ENCODE peak calls at places on chromosomes 4 and X, in nine cellular contexts. One of them, this sample, is unnamed.

GRCh38 chrX:54397113-54397512 is 39.3 kb upstream of the WNK3 start:
- DNase-seq in heart right ventricle: no peak
- DNase-seq in astrocyte of the spinal cord: no peak
- DNase-seq in ELR: no peak
- DNase-seq in activated B cell treated with CpG ODN at 0.5 μM for 24 hours: no peak
- DNase-seq in left colon: no peak
- DNase-seq in fibroblast of mammary gland: no peak
- DNase-seq in stimulated activated naive B cell treated with anti-CD40 and anti-IgM and Interleukin-4, amounts not matched to agents 10 μg/mL and 1 μg/mL and 100 μg/mL, for 72 hours: no peak
- DNase-seq in stimulated activated CD4-positive, alpha-beta T cell treated with anti-CD3 and anti-CD28 coated beads, Interleukin-2, amount 100 ng/mL, for 4 hours: no peak
- DNase-seq in this sample: peak; percentile 2

GRCh38 chr4:60216752-60217151 is 983.4 kb upstream of the ADGRL3 start:
- DNase-seq in heart right ventricle: no peak
- DNase-seq in astrocyte of the spinal cord: peak; percentile 47
- DNase-seq in ELR: peak; percentile 22
- DNase-seq in activated B cell treated with CpG ODN at 0.5 μM for 24 hours: no peak
- DNase-seq in left colon: no peak
- DNase-seq in fibroblast of mammary gland: peak; percentile 62
- DNase-seq in stimulated activated naive B cell treated with anti-CD40 and anti-IgM and Interleukin-4, amounts not matched to agents 10 μg/mL and 1 μg/mL and 100 μg/mL, for 72 hours: no peak
- DNase-seq in stimulated activated CD4-positive, alpha-beta T cell treated with anti-CD3 and anti-CD28 coated beads, Interleukin-2, amount 100 ng/mL, for 4 hours: no peak
- DNase-seq in this sample: peak; percentile 76

GRCh38 chrX:93874554-93874953 is 200.5 kb downstream of the FAM133A start:
- DNase-seq in heart right ventricle: no peak
- DNase-seq in astrocyte of the spinal cord: no peak
- DNase-seq in ELR: peak; percentile 10
- DNase-seq in activated B cell treated with CpG ODN at 0.5 μM for 24 hours: no peak
- DNase-seq in left colon: no peak
- DNase-seq in fibroblast of mammary gland: peak; percentile 22
- DNase-seq in stimulated activated naive B cell treated with anti-CD40 and anti-IgM and Interleukin-4, amounts not matched to agents 10 μg/mL and 1 μg/mL and 100 μg/mL, for 72 hours: no peak
- DNase-seq in stimulated activated CD4-positive, alpha-beta T cell treated with anti-CD3 and anti-CD28 coated beads, Interleukin-2, amount 100 ng/mL, for 4 hours: no peak
- DNase-seq in this sample: peak; percentile 64

GRCh38 chr4:26289421-26289820 is 31.4 kb upstream of the RBPJ start:
- DNase-seq in heart right ventricle: no peak
- DNase-seq in astrocyte of the spinal cord: no peak
- DNase-seq in ELR: no peak
- DNase-seq in activated B cell treated with CpG ODN at 0.5 μM for 24 hours: no peak
- DNase-seq in left colon: no peak
- DNase-seq in fibroblast of mammary gland: no peak
- DNase-seq in stimulated activated naive B cell treated with anti-CD40 and anti-IgM and Interleukin-4, amounts not matched to agents 10 μg/mL and 1 μg/mL and 100 μg/mL, for 72 hours: no peak
- DNase-seq in stimulated activated CD4-positive, alpha-beta T cell treated with anti-CD3 and anti-CD28 coated beads, Interleukin-2, amount 100 ng/mL, for 4 hours: no peak
- DNase-seq in this sample: peak; percentile 81

GRCh38 chrX:77668391-77669237 is 117.4 kb downstream of the ATRX start:
- DNase-seq in heart right ventricle: no peak
- DNase-seq in astrocyte of the spinal cord: peak; percentile 47
- DNase-seq in ELR: peak; percentile 65
- DNase-seq in activated B cell treated with CpG ODN at 0.5 μM for 24 hours: no peak
- DNase-seq in left colon: no peak
- DNase-seq in fibroblast of mammary gland: peak; percentile 63
- DNase-seq in stimulated activated naive B cell treated with anti-CD40 and anti-IgM and Interleukin-4, amounts not matched to agents 10 μg/mL and 1 μg/mL and 100 μg/mL, for 72 hours: no peak
- DNase-seq in stimulated activated CD4-positive, alpha-beta T cell treated with anti-CD3 and anti-CD28 coated beads, Interleukin-2, amount 100 ng/mL, for 4 hours: no peak
- DNase-seq in this sample: peak; percentile 57

GRCh38 chrX:102720237-102721168 is at the start of gene GPRASP3:
- DNase-seq in heart right ventricle: peak; percentile 75
- DNase-seq in astrocyte of the spinal cord: peak; percentile 77
- DNase-seq in ELR: peak; percentile 75
- DNase-seq in activated B cell treated with CpG ODN at 0.5 μM for 24 hours: peak; percentile 37
- DNase-seq in left colon: peak; percentile 80
- DNase-seq in fibroblast of mammary gland: peak; percentile 67
- DNase-seq in stimulated activated naive B cell treated with anti-CD40 and anti-IgM and Interleukin-4, amounts not matched to agents 10 μg/mL and 1 μg/mL and 100 μg/mL, for 72 hours: peak; percentile 41
- DNase-seq in stimulated activated CD4-positive, alpha-beta T cell treated with anti-CD3 and anti-CD28 coated beads, Interleukin-2, amount 100 ng/mL, for 4 hours: peak; percentile 53
- DNase-seq in this sample: peak; percentile 63

GRCh38 chrX:65985922-65986588 is 53.8 kb downstream of the VSIG4 start:
- DNase-seq in heart right ventricle: no peak
- DNase-seq in astrocyte of the spinal cord: peak; percentile 36
- DNase-seq in ELR: peak; percentile 61
- DNase-seq in activated B cell treated with CpG ODN at 0.5 μM for 24 hours: no peak
- DNase-seq in left colon: no peak
- DNase-seq in fibroblast of mammary gland: peak; percentile 53
- DNase-seq in stimulated activated naive B cell treated with anti-CD40 and anti-IgM and Interleukin-4, amounts not matched to agents 10 μg/mL and 1 μg/mL and 100 μg/mL, for 72 hours: peak; percentile 50
- DNase-seq in stimulated activated CD4-positive, alpha-beta T cell treated with anti-CD3 and anti-CD28 coated beads, Interleukin-2, amount 100 ng/mL, for 4 hours: peak; percentile 49
- DNase-seq in this sample: peak; percentile 70

GRCh38 chrX:147803948-147804347 is 107.8 kb upstream of the FMR1 start:
- DNase-seq in heart right ventricle: no peak
- DNase-seq in astrocyte of the spinal cord: peak; percentile 1
- DNase-seq in ELR: no peak
- DNase-seq in activated B cell treated with CpG ODN at 0.5 μM for 24 hours: no peak
- DNase-seq in left colon: no peak
- DNase-seq in fibroblast of mammary gland: peak; percentile 2
- DNase-seq in stimulated activated naive B cell treated with anti-CD40 and anti-IgM and Interleukin-4, amounts not matched to agents 10 μg/mL and 1 μg/mL and 100 μg/mL, for 72 hours: no peak
- DNase-seq in stimulated activated CD4-positive, alpha-beta T cell treated with anti-CD3 and anti-CD28 coated beads, Interleukin-2, amount 100 ng/mL, for 4 hours: no peak
- DNase-seq in this sample: peak; percentile 54

GRCh38 chr4:172061204-172061603 is 248.0 kb downstream of the GALNTL6 start:
- DNase-seq in heart right ventricle: no peak
- DNase-seq in astrocyte of the spinal cord: no peak
- DNase-seq in ELR: no peak
- DNase-seq in activated B cell treated with CpG ODN at 0.5 μM for 24 hours: no peak
- DNase-seq in left colon: no peak
- DNase-seq in fibroblast of mammary gland: no peak
- DNase-seq in stimulated activated naive B cell treated with anti-CD40 and anti-IgM and Interleukin-4, amounts not matched to agents 10 μg/mL and 1 μg/mL and 100 μg/mL, for 72 hours: no peak
- DNase-seq in stimulated activated CD4-positive, alpha-beta T cell treated with anti-CD3 and anti-CD28 coated beads, Interleukin-2, amount 100 ng/mL, for 4 hours: no peak
- DNase-seq in this sample: no peak

GRCh38 chr4:31657859-31658258 is 937.7 kb downstream of the PCDH7 start:
- DNase-seq in heart right ventricle: no peak
- DNase-seq in astrocyte of the spinal cord: peak; percentile 18
- DNase-seq in ELR: peak; percentile 68
- DNase-seq in activated B cell treated with CpG ODN at 0.5 μM for 24 hours: no peak
- DNase-seq in left colon: no peak
- DNase-seq in fibroblast of mammary gland: peak; percentile 64
- DNase-seq in stimulated activated naive B cell treated with anti-CD40 and anti-IgM and Interleukin-4, amounts not matched to agents 10 μg/mL and 1 μg/mL and 100 μg/mL, for 72 hours: no peak
- DNase-seq in stimulated activated CD4-positive, alpha-beta T cell treated with anti-CD3 and anti-CD28 coated beads, Interleukin-2, amount 100 ng/mL, for 4 hours: no peak
- DNase-seq in this sample: peak; percentile 55

GRCh38 chr4:176540814-176541213 is 221.0 kb downstream of the SPCS3 start:
- DNase-seq in heart right ventricle: no peak
- DNase-seq in astrocyte of the spinal cord: peak; percentile 31
- DNase-seq in ELR: no peak
- DNase-seq in activated B cell treated with CpG ODN at 0.5 μM for 24 hours: no peak
- DNase-seq in left colon: no peak
- DNase-seq in fibroblast of mammary gland: no peak
- DNase-seq in stimulated activated naive B cell treated with anti-CD40 and anti-IgM and Interleukin-4, amounts not matched to agents 10 μg/mL and 1 μg/mL and 100 μg/mL, for 72 hours: no peak
- DNase-seq in stimulated activated CD4-positive, alpha-beta T cell treated with anti-CD3 and anti-CD28 coated beads, Interleukin-2, amount 100 ng/mL, for 4 hours: no peak
- DNase-seq in this sample: no peak

GRCh38 chr4:86401826-86402225 is 42.0 kb upstream of the MAPK10 start:
- DNase-seq in heart right ventricle: no peak
- DNase-seq in astrocyte of the spinal cord: no peak
- DNase-seq in ELR: no peak
- DNase-seq in activated B cell treated with CpG ODN at 0.5 μM for 24 hours: no peak
- DNase-seq in left colon: no peak
- DNase-seq in fibroblast of mammary gland: peak; percentile 82
- DNase-seq in stimulated activated naive B cell treated with anti-CD40 and anti-IgM and Interleukin-4, amounts not matched to agents 10 μg/mL and 1 μg/mL and 100 μg/mL, for 72 hours: no peak
- DNase-seq in stimulated activated CD4-positive, alpha-beta T cell treated with anti-CD3 and anti-CD28 coated beads, Interleukin-2, amount 100 ng/mL, for 4 hours: no peak
- DNase-seq in this sample: no peak

GRCh38 chr4:85910985-85911384 is 436.0 kb downstream of the ARHGAP24 start:
- DNase-seq in heart right ventricle: no peak
- DNase-seq in astrocyte of the spinal cord: no peak
- DNase-seq in ELR: no peak
- DNase-seq in activated B cell treated with CpG ODN at 0.5 μM for 24 hours: no peak
- DNase-seq in left colon: no peak
- DNase-seq in fibroblast of mammary gland: no peak
- DNase-seq in stimulated activated naive B cell treated with anti-CD40 and anti-IgM and Interleukin-4, amounts not matched to agents 10 μg/mL and 1 μg/mL and 100 μg/mL, for 72 hours: no peak
- DNase-seq in stimulated activated CD4-positive, alpha-beta T cell treated with anti-CD3 and anti-CD28 coated beads, Interleukin-2, amount 100 ng/mL, for 4 hours: no peak
- DNase-seq in this sample: no peak

GRCh38 chr4:38560763-38561558 is 103.0 kb upstream of the KLF3 start:
- DNase-seq in heart right ventricle: no peak
- DNase-seq in astrocyte of the spinal cord: no peak
- DNase-seq in ELR: no peak
- DNase-seq in activated B cell treated with CpG ODN at 0.5 μM for 24 hours: no peak
- DNase-seq in left colon: no peak
- DNase-seq in fibroblast of mammary gland: no peak
- DNase-seq in stimulated activated naive B cell treated with anti-CD40 and anti-IgM and Interleukin-4, amounts not matched to agents 10 μg/mL and 1 μg/mL and 100 μg/mL, for 72 hours: no peak
- DNase-seq in stimulated activated CD4-positive, alpha-beta T cell treated with anti-CD3 and anti-CD28 coated beads, Interleukin-2, amount 100 ng/mL, for 4 hours: no peak
- DNase-seq in this sample: peak; percentile 20

GRCh38 chrX:124217289-124218251 is 114.9 kb upstream of the TEX13D start:
- DNase-seq in heart right ventricle: no peak
- DNase-seq in astrocyte of the spinal cord: peak; percentile 37
- DNase-seq in ELR: peak; percentile 75
- DNase-seq in activated B cell treated with CpG ODN at 0.5 μM for 24 hours: no peak
- DNase-seq in left colon: peak; percentile 13
- DNase-seq in fibroblast of mammary gland: no peak
- DNase-seq in stimulated activated naive B cell treated with anti-CD40 and anti-IgM and Interleukin-4, amounts not matched to agents 10 μg/mL and 1 μg/mL and 100 μg/mL, for 72 hours: peak; percentile 1
- DNase-seq in stimulated activated CD4-positive, alpha-beta T cell treated with anti-CD3 and anti-CD28 coated beads, Interleukin-2, amount 100 ng/mL, for 4 hours: peak; percentile 42
- DNase-seq in this sample: no peak

GRCh38 chrX:49003696-49004095 is 1.6 kb upstream of the GRIPAP1 start:
- DNase-seq in heart right ventricle: no peak
- DNase-seq in astrocyte of the spinal cord: no peak
- DNase-seq in ELR: peak; percentile 4
- DNase-seq in activated B cell treated with CpG ODN at 0.5 μM for 24 hours: no peak
- DNase-seq in left colon: no peak
- DNase-seq in fibroblast of mammary gland: no peak
- DNase-seq in stimulated activated naive B cell treated with anti-CD40 and anti-IgM and Interleukin-4, amounts not matched to agents 10 μg/mL and 1 μg/mL and 100 μg/mL, for 72 hours: no peak
- DNase-seq in stimulated activated CD4-positive, alpha-beta T cell treated with anti-CD3 and anti-CD28 coated beads, Interleukin-2, amount 100 ng/mL, for 4 hours: no peak
- DNase-seq in this sample: no peak

GRCh38 chr4:88204882-88205281 is 46.4 kb upstream of the ABCG2 start:
- DNase-seq in heart right ventricle: no peak
- DNase-seq in astrocyte of the spinal cord: no peak
- DNase-seq in ELR: no peak
- DNase-seq in activated B cell treated with CpG ODN at 0.5 μM for 24 hours: no peak
- DNase-seq in left colon: no peak
- DNase-seq in fibroblast of mammary gland: no peak
- DNase-seq in stimulated activated naive B cell treated with anti-CD40 and anti-IgM and Interleukin-4, amounts not matched to agents 10 μg/mL and 1 μg/mL and 100 μg/mL, for 72 hours: no peak
- DNase-seq in stimulated activated CD4-positive, alpha-beta T cell treated with anti-CD3 and anti-CD28 coated beads, Interleukin-2, amount 100 ng/mL, for 4 hours: no peak
- DNase-seq in this sample: no peak

GRCh38 chr4:109728385-109728784 is 1.5 kb downstream of the PLA2G12A start:
- DNase-seq in heart right ventricle: no peak
- DNase-seq in astrocyte of the spinal cord: no peak
- DNase-seq in ELR: no peak
- DNase-seq in activated B cell treated with CpG ODN at 0.5 μM for 24 hours: no peak
- DNase-seq in left colon: no peak
- DNase-seq in fibroblast of mammary gland: no peak
- DNase-seq in stimulated activated naive B cell treated with anti-CD40 and anti-IgM and Interleukin-4, amounts not matched to agents 10 μg/mL and 1 μg/mL and 100 μg/mL, for 72 hours: no peak
- DNase-seq in stimulated activated CD4-positive, alpha-beta T cell treated with anti-CD3 and anti-CD28 coated beads, Interleukin-2, amount 100 ng/mL, for 4 hours: no peak
- DNase-seq in this sample: no peak

GRCh38 chrX:154399527-154400368 is 1.6 kb downstream of the RPL10 start:
- DNase-seq in heart right ventricle: no peak
- DNase-seq in astrocyte of the spinal cord: no peak
- DNase-seq in ELR: peak; percentile 39
- DNase-seq in activated B cell treated with CpG ODN at 0.5 μM for 24 hours: no peak
- DNase-seq in left colon: no peak
- DNase-seq in fibroblast of mammary gland: no peak
- DNase-seq in stimulated activated naive B cell treated with anti-CD40 and anti-IgM and Interleukin-4, amounts not matched to agents 10 μg/mL and 1 μg/mL and 100 μg/mL, for 72 hours: no peak
- DNase-seq in stimulated activated CD4-positive, alpha-beta T cell treated with anti-CD3 and anti-CD28 coated beads, Interleukin-2, amount 100 ng/mL, for 4 hours: no peak
- DNase-seq in this sample: peak; percentile 9

GRCh38 chr4:4655011-4655410 is 113.2 kb upstream of the STX18 start:
- DNase-seq in heart right ventricle: no peak
- DNase-seq in astrocyte of the spinal cord: no peak
- DNase-seq in ELR: no peak
- DNase-seq in activated B cell treated with CpG ODN at 0.5 μM for 24 hours: no peak
- DNase-seq in left colon: no peak
- DNase-seq in fibroblast of mammary gland: no peak
- DNase-seq in stimulated activated naive B cell treated with anti-CD40 and anti-IgM and Interleukin-4, amounts not matched to agents 10 μg/mL and 1 μg/mL and 100 μg/mL, for 72 hours: no peak
- DNase-seq in stimulated activated CD4-positive, alpha-beta T cell treated with anti-CD3 and anti-CD28 coated beads, Interleukin-2, amount 100 ng/mL, for 4 hours: no peak
- DNase-seq in this sample: no peak

This sample was measured in MCF 10A.